ENCODE peak calls at places on chromosomes 2 and 18, in seven cellular contexts. One of them, this sample, is unnamed. For H3K27me3 and H3K9me3, the result is how much of the 10 kb centered on the place peaks cover.

GRCh38 chr2:106108351-106108750 is 85.8 kb downstream of the UXS1 start:
- DNase-seq in lung: no peak
- DNase-seq in endodermal cell: no peak
- DNase-seq in adipocyte: peak
- DNase-seq in NT2/D1: no peak
- DNase-seq in uterus: no peak
- DNase-seq in heart left ventricle: no peak
- DNase-seq in this sample: no peak

GRCh38 chr2:86785456-86785855 is 5.3 kb downstream of the CD8A start:
- DNase-seq in lung: no peak
- DNase-seq in endodermal cell: no peak
- DNase-seq in adipocyte: no peak
- DNase-seq in NT2/D1: no peak
- DNase-seq in uterus: no peak
- DNase-seq in heart left ventricle: no peak
- DNase-seq in this sample: no peak

GRCh38 chr18:58381676-58382411 is 247.0 kb downstream of the ALPK2 start:
- DNase-seq in lung: no peak
- DNase-seq in endodermal cell: peak
- DNase-seq in adipocyte: no peak
- DNase-seq in NT2/D1: no peak
- DNase-seq in uterus: no peak
- DNase-seq in heart left ventricle: no peak
- DNase-seq in this sample: no peak

GRCh38 chr2:199717587-199717907 is 133.4 kb downstream of the FTCDNL1 start:
- DNase-seq in lung: no peak
- DNase-seq in endodermal cell: no peak
- DNase-seq in adipocyte: no peak
- DNase-seq in NT2/D1: no peak
- DNase-seq in uterus: no peak
- DNase-seq in heart left ventricle: no peak
- DNase-seq in this sample: no peak

GRCh38 chr2:1976725-1977416 is 232.6 kb upstream of the PXDN start:
- DNase-seq in lung: no peak
- DNase-seq in endodermal cell: no peak
- DNase-seq in adipocyte: no peak
- DNase-seq in NT2/D1: no peak
- DNase-seq in uterus: no peak
- DNase-seq in heart left ventricle: no peak
- DNase-seq in this sample: no peak

GRCh38 chr18:36635414-36636096 is 193.2 kb downstream of the TPGS2 start:
- DNase-seq in lung: no peak
- DNase-seq in endodermal cell: peak
- DNase-seq in adipocyte: no peak
- DNase-seq in NT2/D1: peak
- DNase-seq in uterus: no peak
- DNase-seq in heart left ventricle: no peak
- DNase-seq in this sample: no peak

GRCh38 chr2:64524604-64525322 is 635 bp downstream of the AFTPH start:
- DNase-seq in lung: peak
- DNase-seq in endodermal cell: peak
- DNase-seq in adipocyte: peak
- DNase-seq in NT2/D1: peak
- DNase-seq in uterus: no peak
- DNase-seq in heart left ventricle: no peak
- DNase-seq in this sample: no peak

GRCh38 chr2:126837926-126838717 is 60.6 kb upstream of the TEX51 start:
- DNase-seq in lung: peak
- DNase-seq in endodermal cell: peak
- DNase-seq in adipocyte: no peak
- DNase-seq in NT2/D1: no peak
- DNase-seq in uterus: no peak
- DNase-seq in heart left ventricle: no peak
- DNase-seq in this sample: no peak

GRCh38 chr18:37107748-37108522 is 279.0 kb downstream of the KIAA1328 start:
- DNase-seq in lung: no peak
- DNase-seq in endodermal cell: no peak
- DNase-seq in adipocyte: no peak
- DNase-seq in NT2/D1: no peak
- DNase-seq in uterus: no peak
- DNase-seq in heart left ventricle: no peak
- DNase-seq in this sample: no peak

GRCh38 chr2:41927581-41928260 is 120.1 kb upstream of the PKDCC start:
- DNase-seq in lung: no peak
- DNase-seq in endodermal cell: no peak
- DNase-seq in adipocyte: no peak
- DNase-seq in NT2/D1: no peak
- DNase-seq in uterus: peak
- DNase-seq in heart left ventricle: peak
- DNase-seq in this sample: no peak

GRCh38 chr2:152200101-152200500 is 24.5 kb upstream of the STAM2 start:
- DNase-seq in lung: no peak
- DNase-seq in endodermal cell: no peak
- DNase-seq in adipocyte: no peak
- DNase-seq in NT2/D1: no peak
- DNase-seq in uterus: no peak
- DNase-seq in heart left ventricle: no peak
- DNase-seq in this sample: no peak

GRCh38 chr18:74990563-74991081 is 218.3 kb downstream of the PTGR3 start:
- DNase-seq in lung: no peak
- DNase-seq in endodermal cell: no peak
- DNase-seq in adipocyte: peak
- DNase-seq in NT2/D1: no peak
- DNase-seq in uterus: no peak
- DNase-seq in heart left ventricle: no peak
- DNase-seq in this sample: peak

GRCh38 chr2:41182961-41183360 is 731.1 kb upstream of the SLC8A1 start:
- DNase-seq in lung: no peak
- DNase-seq in endodermal cell: no peak
- DNase-seq in adipocyte: no peak
- DNase-seq in NT2/D1: no peak
- DNase-seq in uterus: no peak
- DNase-seq in heart left ventricle: no peak
- DNase-seq in this sample: no peak

GRCh38 chr2:26838121-26838906 is 9.6 kb upstream of the DPYSL5 start:
- DNase-seq in lung: no peak
- DNase-seq in endodermal cell: no peak
- DNase-seq in adipocyte: peak
- DNase-seq in NT2/D1: no peak
- DNase-seq in uterus: no peak
- DNase-seq in heart left ventricle: no peak
- DNase-seq in this sample: peak

GRCh38 chr18:59814872-59815271 is 84.9 kb upstream of the PMAIP1 start:
- DNase-seq in lung: no peak
- DNase-seq in endodermal cell: no peak
- DNase-seq in adipocyte: peak
- DNase-seq in NT2/D1: no peak
- DNase-seq in uterus: no peak
- DNase-seq in heart left ventricle: no peak
- DNase-seq in this sample: no peak

GRCh38 chr2:177397501-177398289 is 5.1 kb downstream of the AGPS start:
- DNase-seq in lung: no peak
- DNase-seq in endodermal cell: no peak
- DNase-seq in adipocyte: peak
- DNase-seq in NT2/D1: no peak
- DNase-seq in uterus: peak
- DNase-seq in heart left ventricle: no peak
- DNase-seq in this sample: no peak

GRCh38 chr18:24266124-24266523 is 127.3 kb downstream of the CABYR start:
- DNase-seq in lung: no peak
- DNase-seq in endodermal cell: no peak
- DNase-seq in adipocyte: no peak
- DNase-seq in NT2/D1: no peak
- DNase-seq in uterus: no peak
- DNase-seq in heart left ventricle: no peak
- DNase-seq in this sample: no peak

GRCh38 chr2:203688798-203689197 is 17.6 kb upstream of the CD28 start:
- DNase-seq in lung: no peak
- DNase-seq in endodermal cell: peak
- DNase-seq in adipocyte: peak
- DNase-seq in NT2/D1: peak
- DNase-seq in uterus: peak
- DNase-seq in heart left ventricle: peak
- DNase-seq in this sample: no peak

DNA sequence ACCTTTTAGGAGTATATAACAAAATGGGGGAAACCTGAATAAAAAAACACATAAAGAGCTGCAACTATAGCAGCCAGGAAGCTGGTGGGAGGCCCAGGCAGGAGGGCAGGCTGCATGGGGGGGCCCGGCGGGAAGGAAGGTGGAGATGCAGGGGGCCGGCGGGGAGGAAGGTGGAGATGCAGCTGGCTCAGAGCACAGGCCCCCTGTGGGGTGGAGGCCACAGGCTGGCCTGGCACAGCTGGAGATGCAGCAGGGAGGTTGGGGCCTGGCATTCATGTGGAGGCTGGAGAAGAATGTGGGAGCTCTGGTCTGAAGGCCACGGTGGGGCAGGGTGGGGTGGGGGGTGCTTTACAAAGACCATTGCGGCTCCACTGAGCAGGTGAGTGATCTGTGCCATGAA is 31.4 kb downstream of the FAM228A start:
- DNase-seq in lung: no peak
- DNase-seq in endodermal cell: no peak
- DNase-seq in adipocyte: no peak
- DNase-seq in NT2/D1: no peak
- DNase-seq in uterus: no peak
- DNase-seq in heart left ventricle: no peak
- DNase-seq in this sample: no peak
- H3K27me3 ChIP-seq in lung: under half
- H3K27me3 ChIP-seq in endodermal cell: half or more
- H3K27me3 ChIP-seq in adipocyte: under half
- H3K27me3 ChIP-seq in NT2/D1: under half
- H3K27me3 ChIP-seq in uterus: under half
- H3K27me3 ChIP-seq in heart left ventricle: under half
- H3K27me3 ChIP-seq in this sample: under half

GRCh38 chr2:83615491-83615890 is 843.6 kb downstream of the SUCLG1 start:
- DNase-seq in lung: no peak
- DNase-seq in endodermal cell: no peak
- DNase-seq in adipocyte: peak
- DNase-seq in NT2/D1: no peak
- DNase-seq in uterus: no peak
- DNase-seq in heart left ventricle: no peak
- DNase-seq in this sample: no peak
- H3K9me3 ChIP-seq in lung: under half
- H3K9me3 ChIP-seq in endodermal cell: under half
- H3K9me3 ChIP-seq in adipocyte: under half
- H3K9me3 ChIP-seq in NT2/D1: under half
- H3K9me3 ChIP-seq in uterus: under half
- H3K9me3 ChIP-seq in heart left ventricle: under half
- H3K9me3 ChIP-seq in this sample: under half

GRCh38 chr2:96491860-96492497 is 13.2 kb downstream of the NEURL3 start:
- DNase-seq in lung: no peak
- DNase-seq in endodermal cell: no peak
- DNase-seq in adipocyte: no peak
- DNase-seq in NT2/D1: no peak
- DNase-seq in uterus: no peak
- DNase-seq in heart left ventricle: no peak
- DNase-seq in this sample: no peak

GRCh38 chr2:96495983-96496382 is 9.2 kb downstream of the NEURL3 start:
- DNase-seq in lung: no peak
- DNase-seq in endodermal cell: no peak
- DNase-seq in adipocyte: no peak
- DNase-seq in NT2/D1: no peak
- DNase-seq in uterus: no peak
- DNase-seq in heart left ventricle: no peak
- DNase-seq in this sample: no peak

GRCh38 chr2:96498023-96498431 is 7.1 kb downstream of the NEURL3 start:
- DNase-seq in lung: no peak
- DNase-seq in endodermal cell: peak
- DNase-seq in adipocyte: no peak
- DNase-seq in NT2/D1: no peak
- DNase-seq in uterus: no peak
- DNase-seq in heart left ventricle: no peak
- DNase-seq in this sample: no peak

GRCh38 chr2:96493072-96493471 is 12.1 kb downstream of the NEURL3 start:
- DNase-seq in lung: no peak
- DNase-seq in endodermal cell: peak
- DNase-seq in adipocyte: no peak
- DNase-seq in NT2/D1: peak
- DNase-seq in uterus: no peak
- DNase-seq in heart left ventricle: no peak
- DNase-seq in this sample: no peak

GRCh38 chr2:96494188-96494587 is 11.0 kb downstream of the NEURL3 start:
- DNase-seq in lung: no peak
- DNase-seq in endodermal cell: no peak
- DNase-seq in adipocyte: no peak
- DNase-seq in NT2/D1: no peak
- DNase-seq in uterus: no peak
- DNase-seq in heart left ventricle: no peak
- DNase-seq in this sample: no peak
- H3K27me3 ChIP-seq in lung: under half
- H3K27me3 ChIP-seq in endodermal cell: under half
- H3K27me3 ChIP-seq in adipocyte: under half
- H3K27me3 ChIP-seq in NT2/D1: under half
- H3K27me3 ChIP-seq in uterus: under half
- H3K27me3 ChIP-seq in heart left ventricle: under half
- H3K27me3 ChIP-seq in this sample: under half

GRCh38 chr2:216758431-216759155 is 63.2 kb upstream of the IGFBP5 start:
- DNase-seq in lung: no peak
- DNase-seq in endodermal cell: peak
- DNase-seq in adipocyte: no peak
- DNase-seq in NT2/D1: no peak
- DNase-seq in uterus: no peak
- DNase-seq in heart left ventricle: no peak
- DNase-seq in this sample: no peak
- H3K9me3 ChIP-seq in lung: under half
- H3K9me3 ChIP-seq in endodermal cell: under half
- H3K9me3 ChIP-seq in adipocyte: under half
- H3K9me3 ChIP-seq in NT2/D1: under half
- H3K9me3 ChIP-seq in uterus: under half
- H3K9me3 ChIP-seq in heart left ventricle: under half
- H3K9me3 ChIP-seq in this sample: under half

GRCh38 chr2:232419245-232420072 is 12.8 kb downstream of the ALPG start:
- DNase-seq in lung: no peak
- DNase-seq in endodermal cell: peak
- DNase-seq in adipocyte: no peak
- DNase-seq in NT2/D1: no peak
- DNase-seq in uterus: no peak
- DNase-seq in heart left ventricle: no peak
- DNase-seq in this sample: no peak
- H3K27me3 ChIP-seq in lung: under half
- H3K27me3 ChIP-seq in endodermal cell: half or more
- H3K27me3 ChIP-seq in adipocyte: half or more
- H3K27me3 ChIP-seq in NT2/D1: under half
- H3K27me3 ChIP-seq in uterus: under half
- H3K27me3 ChIP-seq in heart left ventricle: under half
- H3K27me3 ChIP-seq in this sample: under half

This sample was measured in HAP-1.